ENCODE peak calls at places on chromosomes 12 and 14, in six cellular contexts. R is adipocyte, J is mesendoderm, U is Karpas-422, M is fibroblast of lung, A is colonic mucosa. F is an unnamed sample.

GRCh38 chr12:6936642-6937480 is 6.8 kb upstream of the RNU7-1 start:
- DNase-seq in A (no peak), R (no peak), U (peak), J (peak), M (no peak), F (no peak)

GRCh38 chr14:58690801-58691516 is 53.2 kb downstream of the DACT1 start:
- DNase-seq in R (no peak), J (no peak), U (no peak), M (no peak), A (peak), F (no peak)

GRCh38 chr14:24678801-24679247 is 44.8 kb upstream of the GZMB start:
- DNase-seq in A (peak), J (peak), M (peak), R (peak), U (peak), F (peak)

GRCh38 chr14:105074601-105075053 is 9.4 kb upstream of the GPR132 start:
- DNase-seq in M (no peak), R (no peak), A (no peak), U (no peak), J (no peak), F (no peak)

GRCh38 chr14:23181453-23181852 is 2.0 kb downstream of the SLC7A8 start:
- DNase-seq in A (no peak), M (no peak), J (no peak), R (no peak), U (no peak), F (peak)

GRCh38 chr12:109921982-109922381 is 21.9 kb downstream of the TCHP start:
- DNase-seq in R (no peak), M (no peak), A (no peak), J (no peak), U (no peak), F (no peak)

GRCh38 chr12:65640489-65640901 is 183.8 kb upstream of the HMGA2 start:
- DNase-seq in M (no peak), U (no peak), J (no peak), A (no peak), R (no peak), F (peak)

GRCh38 chr14:78455896-78456435 is 285.8 kb downstream of the NRXN3 start:
- DNase-seq in U (peak), M (no peak), J (no peak), A (no peak), R (no peak), F (no peak)

GRCh38 chr12:104350211-104350908 is 46.8 kb downstream of the EID3 start:
- DNase-seq in U (no peak), M (no peak), R (no peak), J (no peak), A (no peak), F (no peak)

GRCh38 chr12:44313188-44313587 is 477.3 kb downstream of the TMEM117 start:
- DNase-seq in R (no peak), A (no peak), M (no peak), J (no peak), U (no peak), F (no peak)

GRCh38 chr12:128420163-128420562 is 153.2 kb downstream of the TMEM132C start:
- DNase-seq in U (no peak), M (no peak), A (no peak), R (no peak), J (no peak), F (no peak)

GRCh38 chr12:123271182-123271491 is 519 bp downstream of the CDK2AP1 start:
- DNase-seq in J (peak), R (peak), M (peak), U (peak), A (peak), F (peak)

GRCh38 chr12:131948166-131948712 is 1.5 kb upstream of the EP400 start:
- DNase-seq in U (no peak), J (no peak), R (no peak), A (no peak), M (no peak), F (peak)

GRCh38 chr14:79514700-79515099 is 696.6 kb downstream of the DIO2 start:
- DNase-seq in R (no peak), U (no peak), A (no peak), J (peak), M (peak), F (peak)

GRCh38 chr12:55997535-55997859 is 421 bp downstream of the SUOX start:
- DNase-seq in J (no peak), U (no peak), M (no peak), A (peak), R (no peak), F (no peak)

GRCh38 chr12:121804417-121805111 is 755 bp downstream of the SETD1B start:
- DNase-seq in J (peak), A (peak), R (peak), M (no peak), U (peak), F (peak)

GRCh38 chr14:60515696-60516284 is 6.8 kb downstream of the SIX6 start:
- DNase-seq in J (peak), R (no peak), M (no peak), U (no peak), A (no peak), F (no peak)

GRCh38 chr12:20368653-20369163 is 371 bp downstream of the PDE3A start:
- DNase-seq in R (peak), M (peak), U (no peak), A (peak), J (peak), F (peak)

GRCh38 chr12:85280138-85280983 is at the start of gene ALX1:
- DNase-seq in A (peak), J (peak), R (peak), M (peak), U (no peak), F (peak)

GRCh38 chr12:115934877-115935276 is 342.6 kb downstream of the MED13L start:
- DNase-seq in A (no peak), U (no peak), M (no peak), R (no peak), J (no peak), F (no peak)

GRCh38 chr12:102421801-102422583 is 58.4 kb downstream of the IGF1 start:
- DNase-seq in J (no peak), M (no peak), A (no peak), R (no peak), U (no peak), F (no peak)

GRCh38 chr12:65603428-65604351 is 220.6 kb upstream of the HMGA2 start:
- DNase-seq in R (peak), M (peak), A (peak), J (peak), U (no peak), F (peak)

GRCh38 chr12:32535260-32535999 is 136.1 kb downstream of the FGD4 start:
- DNase-seq in M (peak), R (peak), U (no peak), A (peak), J (peak), F (peak)

GRCh38 chr12:40992674-40993073 is 195.4 kb upstream of the PDZRN4 start:
- DNase-seq in R (no peak), A (no peak), J (no peak), M (no peak), U (no peak), F (no peak)

GRCh38 chr14:73467377-73467776 is 9.0 kb upstream of the NUMB start:
- DNase-seq in U (no peak), R (peak), A (no peak), J (no peak), M (peak), F (peak)

GRCh38 chr12:66196806-66197205 is 7.8 kb downstream of the IRAK3 start:
- DNase-seq in U (peak), A (no peak), J (no peak), R (no peak), M (no peak), F (peak)

GRCh38 chr14:39264558-39264957 is 30.8 kb downstream of the MIA2 start:
- DNase-seq in A (no peak), U (no peak), J (no peak), M (peak), R (no peak), F (no peak)

GRCh38 chr12:50732591-50732990 is 31.3 kb upstream of the ATF1 start:
- DNase-seq in U (no peak), R (peak), A (no peak), J (no peak), M (peak), F (peak)

GRCh38 chr12:49598527-49598926 is 6.9 kb downstream of the FAM186B start:
- DNase-seq in R (no peak), J (no peak), U (no peak), M (no peak), A (no peak), F (no peak)

GRCh38 chr12:51828951-51829581 is 19.5 kb downstream of the FIGNL2 start:
- DNase-seq in R (no peak), J (peak), M (no peak), U (no peak), A (no peak), F (no peak)

GRCh38 chr14:77436042-77436441 is 12.7 kb upstream of the NOXRED1 start:
- DNase-seq in M (peak), J (no peak), A (no peak), R (no peak), U (no peak), F (peak)

GRCh38 chr14:91392623-91393303 is 24.9 kb downstream of the CCDC88C start:
- DNase-seq in U (no peak), M (no peak), A (no peak), R (no peak), J (peak), F (no peak)

GRCh38 chr14:70955543-70956480 is 48.6 kb downstream of the PCNX1 start:
- DNase-seq in M (no peak), A (no peak), R (peak), U (peak), J (peak), F (peak)
- H3K9ac ChIP-seq in M (no peak), A (no peak), R (peak), U (no peak), J (no peak), F (no peak)

GRCh38 chr12:76563061-76563460 is 3.5 kb upstream of the OSBPL8 start:
- DNase-seq in A (no peak), M (no peak), J (no peak), U (no peak), R (no peak), F (no peak)
- H3K9ac ChIP-seq in A (no peak), M (no peak), J (no peak), U (no peak), R (no peak), F (no peak)

GRCh38 chr12:48004039-48004940 is at the start of gene COL2A1:
- DNase-seq in J (peak), R (peak), A (no peak), M (no peak), U (no peak), F (peak)
- H3K9ac ChIP-seq in J (peak), R (no peak), A (no peak), M (no peak), U (no peak), F (no peak)

GRCh38 chr14:71400821-71401447 is 493.7 kb downstream of the PCNX1 start:
- DNase-seq in U (no peak), J (no peak), A (no peak), R (peak), M (peak), F (peak)
- H3K9ac ChIP-seq in U (no peak), J (no peak), A (no peak), R (peak), M (no peak), F (peak)

GRCh38 chr14:93018401-93018800 is 95.5 kb downstream of the CHGA start:
- DNase-seq in J (no peak), M (no peak), A (no peak), R (no peak), U (no peak), F (peak)
- H3K9ac ChIP-seq in J (no peak), M (no peak), A (no peak), R (no peak), U (no peak), F (no peak)